ENCODE peak calls at places on chromosomes 2 and 18, in five cellular contexts. T is lower lobe of right lung, N is heart right ventricle, J is suprapubic skin, D is left lung. R is an unnamed sample.

GRCh38 chr2:174796319-174796771 is 32.1 kb upstream of the CHRNA1 start:
- DNase-seq in T (no peak), N (no peak), J (no peak), D (no peak), R (no peak)

GRCh38 chr2:2673406-2673805 is 342.3 kb upstream of the MYT1L start:
- DNase-seq in J (no peak), N (no peak), T (no peak), D (no peak), R (no peak)

GRCh38 chr18:8816805-8817204 is 111.4 kb downstream of the MTCL1 start:
- DNase-seq in N (no peak), J (no peak), D (no peak), T (no peak), R (no peak)

GRCh38 chr2:174335605-174336402 is 1.1 kb downstream of the SP9 start:
- DNase-seq in T (no peak), J (no peak), N (no peak), D (no peak), R (no peak)

GRCh38 chr2:152466041-152466440 is 131.1 kb downstream of the FMNL2 start:
- DNase-seq in J (no peak), N (no peak), D (no peak), T (no peak), R (no peak)

GRCh38 chr18:59910967-59911366 is 11.2 kb downstream of the PMAIP1 start:
- DNase-seq in N (no peak), D (no peak), J (no peak), T (no peak), R (no peak)

GRCh38 chr2:199490049-199490448 is 32.3 kb upstream of the SATB2 start:
- DNase-seq in N (no peak), T (no peak), J (no peak), D (no peak), R (no peak)

GRCh38 chr18:68839701-68840100 is 41.8 kb downstream of the CCDC102B start:
- DNase-seq in J (no peak), T (no peak), N (no peak), D (no peak), R (no peak)

GRCh38 chr2:241265506-241265905 is 50.0 kb downstream of the HDLBP start:
- DNase-seq in J (no peak), D (no peak), N (no peak), T (no peak), R (no peak)

GRCh38 chr18:2903006-2903405 is 56.2 kb downstream of the EMILIN2 start:
- DNase-seq in T (no peak), D (no peak), J (peak), N (peak), R (peak)

GRCh38 chr2:212957624-212958023 is 193.8 kb downstream of the IKZF2 start:
- DNase-seq in N (no peak), J (no peak), T (no peak), D (no peak), R (no peak)

DNA sequence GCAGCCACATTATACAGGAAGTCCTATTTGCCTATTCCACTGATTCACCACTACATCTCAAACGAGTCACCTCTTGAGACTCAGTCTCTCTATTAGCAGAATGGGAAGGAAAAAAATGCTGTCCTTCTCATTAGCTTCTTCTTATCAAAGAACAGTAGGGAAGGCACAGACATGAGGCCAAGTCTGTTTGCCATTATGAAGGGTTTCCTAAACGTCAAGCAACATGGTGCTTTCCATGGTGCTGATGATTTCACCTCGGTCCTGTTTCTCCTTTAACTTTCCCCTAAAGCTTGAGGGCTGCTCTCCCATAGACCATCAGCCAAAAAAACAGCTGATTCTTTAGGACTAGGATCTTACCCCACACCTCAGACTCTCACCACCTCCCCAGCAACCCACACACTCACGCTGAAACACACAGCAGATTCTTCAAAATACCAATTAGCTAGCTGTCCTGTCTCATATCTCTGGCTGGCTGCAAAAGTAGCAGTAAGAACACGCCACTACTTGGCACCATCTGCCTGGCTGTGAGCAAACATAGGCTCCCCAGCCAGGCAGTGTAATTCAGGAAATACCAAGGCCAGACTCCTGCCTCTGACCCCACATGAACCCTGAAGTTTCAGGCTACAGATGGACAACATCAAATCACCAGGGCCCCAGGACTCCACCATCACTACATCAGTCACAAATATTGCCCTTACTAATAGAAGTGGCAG is 30.5 kb downstream of the GALNT14 start:
- DNase-seq in T (no peak), N (no peak), D (no peak), J (no peak), R (no peak)
- TF ChIP-seq CTCF in T (no peak), N (no peak), D (no peak), J (no peak), R (no peak)

DNA sequence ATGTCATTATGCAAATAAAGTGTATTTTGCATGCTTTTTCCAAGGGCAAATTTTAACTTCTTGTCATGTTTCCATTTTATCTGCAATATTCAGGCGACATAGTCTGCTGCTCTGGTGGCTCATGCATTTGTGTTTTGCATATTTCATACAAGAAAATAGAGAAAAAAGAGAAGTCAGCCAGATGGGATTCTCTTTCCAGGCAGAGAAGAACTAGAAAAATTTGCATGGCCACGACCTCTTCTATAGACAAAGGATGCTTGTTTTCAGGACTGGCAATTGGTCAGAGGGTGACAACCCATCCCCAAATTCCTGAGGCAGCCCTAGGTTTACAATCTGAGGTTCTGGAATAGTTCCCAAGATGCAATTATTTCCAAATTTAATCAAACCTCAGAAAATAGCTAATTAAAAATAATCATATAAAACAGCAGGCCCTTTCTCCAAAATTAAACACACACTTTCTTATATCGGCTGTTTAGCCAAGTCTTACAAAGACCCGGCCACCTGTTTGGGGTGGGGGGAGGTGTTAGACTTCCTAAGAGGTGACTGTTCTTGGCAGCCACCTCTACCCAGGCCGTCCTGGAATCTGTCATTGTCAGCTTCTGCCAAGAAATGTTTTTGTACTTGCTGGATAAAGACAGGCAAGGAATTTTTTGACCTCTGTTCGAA is 20.6 kb upstream of the SOS1 start:
- DNase-seq in J (no peak), D (no peak), T (no peak), N (no peak), R (no peak)
- H3K27ac ChIP-seq in J (no peak), D (no peak), T (no peak), N (no peak), R (no peak)

DNA sequence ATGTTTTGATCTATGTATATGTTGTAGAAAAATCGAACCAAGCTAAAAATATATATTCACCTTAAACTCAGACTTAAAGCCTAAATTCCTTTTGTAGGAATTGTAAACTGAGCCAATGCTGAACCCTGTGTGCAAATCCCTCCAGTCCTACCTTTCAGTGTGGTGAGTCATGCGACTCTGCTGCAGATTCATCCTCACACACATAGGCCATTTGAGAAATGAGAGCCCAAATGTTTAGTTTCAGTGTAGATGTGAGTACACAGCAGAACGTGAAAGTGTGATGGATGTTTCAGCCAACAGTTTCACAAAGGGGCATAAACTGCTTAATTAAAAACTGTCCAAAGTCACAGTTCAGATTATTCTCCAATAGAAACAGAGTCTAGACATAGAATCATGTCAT is 193.2 kb downstream of the CDH19 start:
- DNase-seq in N (no peak), J (no peak), T (no peak), D (no peak), R (no peak)
- TF ChIP-seq CTCF in N (no peak), J (no peak), T (no peak), D (no peak), R (no peak)

GRCh38 chr18:79299711-79300110 is 96.0 kb upstream of the NFATC1 start:
- DNase-seq in D (no peak), T (no peak), N (no peak), J (no peak), R (no peak)
- H3K27ac ChIP-seq in D (no peak), T (no peak), N (no peak), J (no peak), R (no peak)

DNA sequence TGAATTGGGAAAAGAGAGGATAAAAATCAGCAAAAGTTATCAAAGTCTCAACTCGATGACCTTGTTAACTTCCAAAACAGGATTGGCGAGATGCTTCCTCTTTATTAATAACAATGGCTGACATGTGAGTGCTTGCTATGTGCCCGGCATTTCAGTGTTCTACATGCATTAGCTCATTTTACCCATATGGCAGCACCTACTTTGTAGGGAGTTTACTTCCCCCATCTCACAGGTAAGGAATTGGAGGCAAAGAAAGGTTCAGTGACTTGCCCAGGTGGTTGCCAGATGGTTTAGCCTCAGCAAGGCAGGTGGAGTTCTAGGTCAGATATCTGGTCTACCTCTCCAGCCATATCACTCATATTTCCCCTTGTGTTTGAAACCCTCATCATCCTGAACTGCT is 12.4 kb downstream of the TFCP2L1 start:
- DNase-seq in T (no peak), D (no peak), N (no peak), J (no peak), R (no peak)
- TF ChIP-seq CTCF in T (no peak), D (no peak), N (no peak), J (no peak), R (no peak)

GRCh38 chr18:58263055-58263732 is 219.2 kb downstream of the NEDD4L start:
- DNase-seq in D (no peak), J (no peak), T (no peak), N (no peak), R (no peak)
- H3K27ac ChIP-seq in D (peak), J (no peak), T (peak), N (peak), R (no peak)

GRCh38 chr2:42624047-42624446 is 55.6 kb downstream of the MTA3 start:
- DNase-seq in N (no peak), D (no peak), J (no peak), T (no peak), R (no peak)

GRCh38 chr2:42618116-42618515 is 49.7 kb downstream of the MTA3 start:
- DNase-seq in J (no peak), N (no peak), D (no peak), T (no peak), R (no peak)

GRCh38 chr2:42618972-42619371 is 50.5 kb downstream of the MTA3 start:
- DNase-seq in D (no peak), J (no peak), N (no peak), T (no peak), R (no peak)

GRCh38 chr2:42622943-42623676 is 54.7 kb downstream of the MTA3 start:
- DNase-seq in T (no peak), N (no peak), J (no peak), D (no peak), R (no peak)
- TF ChIP-seq CTCF in T (no peak), N (no peak), J (no peak), D (no peak), R (no peak)

DNA sequence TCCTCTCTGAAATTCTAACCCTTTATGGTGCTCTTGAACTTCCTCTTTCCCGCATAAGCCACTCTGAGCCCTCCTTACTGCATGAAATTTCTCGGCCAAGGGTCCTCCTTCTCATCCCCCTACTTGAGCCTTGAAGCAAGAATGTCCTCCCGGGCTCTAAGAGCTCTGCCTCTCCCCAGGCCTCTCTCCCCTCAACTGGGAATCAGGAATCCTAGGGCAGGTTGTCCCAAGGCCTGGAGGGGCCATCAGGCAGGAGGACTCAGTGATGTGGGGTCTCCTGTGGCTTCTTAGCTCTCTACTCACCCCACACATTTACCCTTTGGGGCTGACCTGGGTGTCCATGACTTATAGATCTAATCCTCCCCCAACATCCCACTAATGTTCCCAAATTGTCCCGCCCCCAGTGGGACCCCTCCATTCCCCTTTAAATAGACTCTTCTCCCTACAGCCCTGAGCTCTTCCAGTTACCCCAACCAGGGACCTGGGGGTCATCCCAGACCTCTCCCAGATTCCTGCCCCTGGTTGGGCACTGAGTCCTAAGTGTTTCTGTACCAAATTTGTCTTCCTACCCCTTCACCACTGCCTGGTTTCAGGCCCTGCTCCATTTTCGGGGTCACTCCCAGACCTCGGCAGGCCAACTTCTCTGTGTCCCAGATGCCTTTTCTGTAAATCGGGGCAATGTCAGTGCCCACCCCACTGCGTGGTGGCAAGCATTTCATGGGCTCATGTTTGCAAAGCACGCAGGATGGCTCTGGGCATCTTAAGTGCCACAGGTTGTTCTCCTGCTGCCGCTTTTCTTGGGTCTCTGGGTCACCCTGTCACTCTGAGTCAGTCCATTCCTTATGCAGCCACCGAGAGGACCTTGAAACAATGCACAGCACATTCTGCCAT is 171.2 kb downstream of the ASB1 start:
- DNase-seq in J (no peak), T (no peak), D (no peak), N (no peak), R (no peak)
- H3K27ac ChIP-seq in J (peak), T (peak), D (peak), N (peak), R (peak)

R was measured in coronary artery.